ENCODE peak calls at places on chromosomes 6 and 20, in five cellular contexts. Y is head of caudate nucleus; U is M059J; R is mesothelial cell of epicardium; L is stimulated activated CD4-positive, alpha-beta T cell treated with anti-CD3 and anti-CD28 coated beads, Interleukin-2, amount 100 ng/mL, for 48 hours. C is an unnamed sample.

GRCh38 chr6:170393807-170394399 is 87.3 kb downstream of the FAM120B start:
- DNase-seq in R (no peak), Y (no peak), U (peak; percentile 42), L (no peak), C (no peak)

GRCh38 chr20:33119725-33120720 is 40.6 kb downstream of the BPIFB4 start:
- DNase-seq in U (peak; percentile 28), Y (no peak), R (no peak), L (no peak), C (no peak)

GRCh38 chr6:107871981-107872380 is 47.9 kb upstream of the SCML4 start:
- DNase-seq in R (no peak), Y (no peak), U (no peak), L (no peak), C (no peak)

GRCh38 chr20:2140561-2140960 is 38.9 kb downstream of the STK35 start:
- DNase-seq in U (peak; percentile 38), Y (no peak), R (no peak), L (no peak), C (no peak)

GRCh38 chr20:4341804-4342560 is 326.6 kb upstream of the RNF24 start:
- DNase-seq in U (peak; percentile 100), R (no peak), L (no peak), Y (no peak), C (peak; percentile 6)

GRCh38 chr20:17602493-17602892 is 32.6 kb downstream of the DSTN start:
- DNase-seq in Y (no peak), U (no peak), L (no peak), R (no peak), C (no peak)

GRCh38 chr6:170130201-170130621 is 160.7 kb downstream of the DLL1 start:
- DNase-seq in R (no peak), Y (peak; percentile 12), L (no peak), U (no peak), C (no peak)

GRCh38 chr6:134138226-134138975 is 86.0 kb upstream of the SLC2A12 start:
- DNase-seq in U (no peak), R (no peak), Y (no peak), L (no peak), C (no peak)

GRCh38 chr6:157273756-157274088 is 49.6 kb downstream of the TMEM242 start:
- DNase-seq in Y (peak; percentile 52), L (peak; percentile 46), R (peak; percentile 61), U (no peak), C (no peak)

GRCh38 chr20:8527998-8528397 is 395.9 kb downstream of the PLCB1 start:
- DNase-seq in U (peak; percentile 12), Y (no peak), L (no peak), R (no peak), C (no peak)

GRCh38 chr6:162621246-162621645 is 106.3 kb downstream of the PRKN start:
- DNase-seq in R (no peak), Y (no peak), U (peak; percentile 33), L (no peak), C (peak; percentile 39)

GRCh38 chr20:62898093-62898964 is 28.0 kb downstream of the DIDO1 start:
- DNase-seq in R (no peak), Y (no peak), U (no peak), L (no peak), C (no peak)

GRCh38 chr20:54088430-54088829 is 18.0 kb upstream of the BCAS1 start:
- DNase-seq in R (no peak), L (no peak), U (peak; percentile 81), Y (no peak), C (no peak)

GRCh38 chr6:122789078-122789861 is at the start of gene SMPDL3A:
- DNase-seq in Y (peak; percentile 84), R (peak; percentile 78), L (peak; percentile 3), U (peak; percentile 76), C (peak; percentile 82)

GRCh38 chr20:47765715-47766594 is 19.3 kb downstream of the SULF2 start:
- DNase-seq in U (no peak), L (no peak), R (no peak), Y (no peak), C (no peak)

C was measured in LoVo.